ENCODE peak calls at places on chromosome 15, in five cellular contexts. M is suprapubic skin, X is breast epithelium, F is stomach, O is prostate gland. I is an unnamed sample.

GRCh38 chr15:71096676-71097075 is 18.6 kb upstream of the THSD4 start:
- DNase-seq in M (no peak), X (no peak), F (no peak), O (peak), I (no peak)

GRCh38 chr15:96354731-96355560 is 24.4 kb downstream of the NR2F2 start:
- DNase-seq in M (no peak), X (no peak), F (no peak), O (no peak), I (no peak)

GRCh38 chr15:70269991-70270751 is 172.5 kb upstream of the TLE3 start:
- DNase-seq in M (no peak), X (no peak), F (no peak), O (no peak), I (no peak)

GRCh38 chr15:63915888-63916731 is 82.4 kb upstream of the HERC1 start:
- DNase-seq in M (no peak), X (no peak), F (no peak), O (no peak), I (no peak)

GRCh38 chr15:58221591-58222241 is 83.5 kb downstream of the AQP9 start:
- DNase-seq in M (no peak), X (no peak), F (peak), O (no peak), I (peak)

GRCh38 chr15:38129531-38130199 is 123.0 kb upstream of the SPRED1 start:
- DNase-seq in M (peak), X (peak), F (peak), O (no peak), I (no peak)

GRCh38 chr15:101464246-101464998 is 25.1 kb downstream of the PCSK6 start:
- DNase-seq in M (no peak), X (no peak), F (no peak), O (no peak), I (no peak)

GRCh38 chr15:60591491-60592385 is 112.8 kb upstream of the ICE2 start:
- DNase-seq in M (peak), X (no peak), F (peak), O (peak), I (peak)

GRCh38 chr15:31156808-31157207 is 55.3 kb upstream of the TRPM1 start:
- DNase-seq in M (no peak), X (no peak), F (no peak), O (no peak), I (no peak)

GRCh38 chr15:40105517-40106202 is 3.0 kb downstream of the BMF start:
- DNase-seq in M (no peak), X (no peak), F (no peak), O (no peak), I (no peak)

GRCh38 chr15:91916051-91916450 is 62.5 kb downstream of the SLCO3A1 start:
- DNase-seq in M (no peak), X (no peak), F (no peak), O (no peak), I (no peak)

GRCh38 chr15:42427429-42428223 is 63.3 kb downstream of the ZNF106 start:
- DNase-seq in M (no peak), X (no peak), F (no peak), O (no peak), I (no peak)

GRCh38 chr15:96264801-96265515 is 65.5 kb upstream of the NR2F2 start:
- DNase-seq in M (no peak), X (no peak), F (no peak), O (no peak), I (no peak)

GRCh38 chr15:75097939-75098338 is 74.5 kb downstream of the PPCDC start:
- DNase-seq in M (no peak), X (no peak), F (no peak), O (no peak), I (no peak)

GRCh38 chr15:44738340-44738984 is 2.1 kb downstream of the TRIM69 start:
- DNase-seq in M (no peak), X (no peak), F (no peak), O (no peak), I (no peak)

GRCh38 chr15:82999905-83000671 is 11.4 kb downstream of the C15orf40 start:
- DNase-seq in M (no peak), X (no peak), F (no peak), O (peak), I (peak)

GRCh38 chr15:98070132-98070531 is 109.6 kb downstream of the ARRDC4 start:
- DNase-seq in M (no peak), X (no peak), F (no peak), O (no peak), I (no peak)

GRCh38 chr15:63243101-63243500 is 34.3 kb upstream of the APH1B start:
- DNase-seq in M (no peak), X (no peak), F (no peak), O (no peak), I (no peak)

GRCh38 chr15:79989682-79990081 is 18.7 kb upstream of the BCL2A1 start:
- DNase-seq in M (no peak), X (no peak), F (no peak), O (no peak), I (no peak)

GRCh38 chr15:49831206-49831965 is 210.5 kb downstream of the DTWD1 start:
- DNase-seq in M (peak), X (peak), F (no peak), O (no peak), I (no peak)

GRCh38 chr15:34810455-34811146 is 15.3 kb upstream of the ACTC1 start:
- DNase-seq in M (no peak), X (no peak), F (no peak), O (no peak), I (no peak)

GRCh38 chr15:29687939-29688884 is 134.1 kb downstream of the TJP1 start:
- DNase-seq in M (no peak), X (no peak), F (peak), O (no peak), I (no peak)
- TF ChIP-seq POLR2AphosphoS5 in M (no peak), X (no peak), F (no peak), O (no peak), I (no peak)

GRCh38 chr15:99251436-99251821 is at the start of gene LRRC28:
- DNase-seq in M (no peak), X (no peak), F (no peak), O (no peak), I (no peak)

GRCh38 chr15:99252326-99252725 is 1.0 kb downstream of the LRRC28 start:
- DNase-seq in M (no peak), X (no peak), F (no peak), O (no peak), I (no peak)

GRCh38 chr15:99253381-99254090 is 2.3 kb downstream of the LRRC28 start:
- DNase-seq in M (no peak), X (no peak), F (no peak), O (no peak), I (no peak)

DNA sequence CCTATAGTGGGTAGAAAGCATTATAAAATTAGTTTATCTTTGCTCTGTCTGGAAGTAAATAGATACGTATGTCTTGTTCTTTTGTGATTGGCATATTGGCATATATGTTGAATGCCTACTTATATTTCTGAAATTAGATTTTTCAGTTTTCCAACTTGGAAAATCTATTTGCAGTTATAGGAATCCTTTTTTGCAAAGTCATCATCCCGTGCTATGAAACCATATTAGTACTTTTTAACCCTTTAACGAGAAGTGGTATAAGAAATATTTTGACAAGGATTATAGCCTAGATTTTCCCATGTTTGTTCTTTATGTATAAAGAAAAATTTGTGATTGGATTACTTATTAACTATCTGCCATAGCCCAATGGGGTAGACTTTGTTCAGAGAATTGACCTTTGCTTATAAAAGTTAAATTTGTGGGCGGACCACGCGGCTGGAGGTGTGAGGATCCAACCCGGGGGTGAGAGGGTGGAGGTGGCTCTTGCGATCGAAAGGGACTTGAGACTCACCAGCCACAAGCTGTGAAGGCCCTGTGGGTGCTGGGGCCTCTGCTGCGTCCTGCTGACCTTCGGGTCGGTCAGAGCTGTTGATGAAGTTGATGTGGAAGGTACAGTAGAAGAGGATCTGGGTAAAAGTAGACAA is 5.9 kb downstream of the LRRC28 start:
- DNase-seq in M (no peak), X (no peak), F (no peak), O (no peak), I (no peak)
- TF ChIP-seq POLR2A in M (no peak), X (no peak), F (no peak), O (no peak), I (no peak)

GRCh38 chr15:47415539-47415971 is 301.8 kb upstream of the SEMA6D start:
- DNase-seq in M (no peak), X (no peak), F (no peak), O (no peak), I (no peak)
- TF ChIP-seq POLR2AphosphoS5 in M (no peak), X (no peak), F (no peak), O (no peak), I (no peak)

GRCh38 chr15:78077860-78078187 is 313 bp upstream of the TBC1D2B start:
- DNase-seq in M (no peak), X (no peak), F (no peak), O (no peak), I (no peak)

GRCh38 chr15:78076231-78077052 is 1.1 kb downstream of the TBC1D2B start:
- DNase-seq in M (no peak), X (no peak), F (no peak), O (no peak), I (no peak)

GRCh38 chr15:78077053-78077859 is at the start of gene TBC1D2B:
- DNase-seq in M (peak), X (no peak), F (peak), O (peak), I (peak)

GRCh38 chr15:78073026-78073425 is 4.5 kb downstream of the TBC1D2B start:
- DNase-seq in M (no peak), X (no peak), F (no peak), O (no peak), I (no peak)

GRCh38 chr15:78075490-78076230 is 1.9 kb downstream of the TBC1D2B start:
- DNase-seq in M (peak), X (peak), F (peak), O (peak), I (no peak)
- TF ChIP-seq POLR2A in M (no peak), X (no peak), F (no peak), O (peak), I (no peak)

GRCh38 chr15:99096894-99097426 is 7.9 kb upstream of the SYNM start:
- DNase-seq in M (no peak), X (no peak), F (no peak), O (no peak), I (no peak)
- TF ChIP-seq POLR2AphosphoS5 in M (no peak), X (no peak), F (no peak), O (peak), I (no peak)

GRCh38 chr15:90868261-90868689 is at the start of gene FURIN:
- DNase-seq in M (no peak), X (no peak), F (no peak), O (peak), I (no peak)

GRCh38 chr15:90869140-90869541 is 753 bp downstream of the FURIN start:
- DNase-seq in M (no peak), X (no peak), F (no peak), O (no peak), I (no peak)

GRCh38 chr15:90870354-90871096 is 2.1 kb downstream of the FURIN start:
- DNase-seq in M (no peak), X (no peak), F (no peak), O (no peak), I (no peak)

GRCh38 chr15:90871097-90871715 is 2.8 kb downstream of the FURIN start:
- DNase-seq in M (no peak), X (no peak), F (no peak), O (no peak), I (peak)

DNA sequence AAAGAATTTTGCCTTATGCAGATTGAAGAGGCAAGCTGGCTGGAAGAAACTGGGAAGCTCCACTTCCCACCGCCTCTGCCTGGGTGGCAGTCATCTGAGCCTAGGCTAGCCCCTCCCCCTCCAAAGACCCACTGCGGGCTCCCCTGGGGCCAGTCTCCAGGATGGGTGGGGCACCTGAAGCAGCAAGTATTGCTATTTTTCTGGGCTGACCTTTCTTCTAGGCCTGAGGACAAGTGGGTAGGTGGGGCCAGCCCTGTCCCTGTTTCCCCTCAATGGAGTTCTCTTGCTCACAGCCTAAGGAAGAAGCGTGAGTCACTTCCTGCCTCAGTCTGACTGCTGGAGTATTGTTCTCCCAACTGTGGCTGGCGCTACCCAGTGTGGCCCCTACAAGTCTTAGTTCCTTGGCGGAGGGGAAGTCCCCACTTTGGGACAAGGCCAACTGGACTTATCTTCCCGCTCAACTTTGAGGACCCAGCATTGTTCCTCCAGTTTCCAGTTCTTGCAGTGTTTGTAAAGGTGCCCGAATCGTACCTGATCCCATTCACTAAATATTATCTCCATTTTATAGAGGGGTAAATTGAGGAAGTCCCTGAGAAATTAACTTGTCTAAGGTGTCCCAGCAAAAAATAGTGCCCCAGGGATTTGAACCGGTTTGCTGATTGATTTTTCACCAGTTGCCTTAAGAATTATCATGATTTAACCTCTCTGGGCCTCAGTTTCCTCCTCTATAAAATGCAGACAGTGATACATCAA is 1.4 kb downstream of the FURIN start:
- DNase-seq in M (no peak), X (no peak), F (no peak), O (no peak), I (no peak)
- TF ChIP-seq POLR2A in M (no peak), X (no peak), F (no peak), O (no peak), I (no peak)

GRCh38 chr15:99476413-99477222 is 89.2 kb upstream of the MEF2A start:
- DNase-seq in M (peak), X (peak), F (peak), O (peak), I (no peak)
- TF ChIP-seq POLR2AphosphoS5 in M (no peak), X (no peak), F (peak), O (peak), I (no peak)

DNA sequence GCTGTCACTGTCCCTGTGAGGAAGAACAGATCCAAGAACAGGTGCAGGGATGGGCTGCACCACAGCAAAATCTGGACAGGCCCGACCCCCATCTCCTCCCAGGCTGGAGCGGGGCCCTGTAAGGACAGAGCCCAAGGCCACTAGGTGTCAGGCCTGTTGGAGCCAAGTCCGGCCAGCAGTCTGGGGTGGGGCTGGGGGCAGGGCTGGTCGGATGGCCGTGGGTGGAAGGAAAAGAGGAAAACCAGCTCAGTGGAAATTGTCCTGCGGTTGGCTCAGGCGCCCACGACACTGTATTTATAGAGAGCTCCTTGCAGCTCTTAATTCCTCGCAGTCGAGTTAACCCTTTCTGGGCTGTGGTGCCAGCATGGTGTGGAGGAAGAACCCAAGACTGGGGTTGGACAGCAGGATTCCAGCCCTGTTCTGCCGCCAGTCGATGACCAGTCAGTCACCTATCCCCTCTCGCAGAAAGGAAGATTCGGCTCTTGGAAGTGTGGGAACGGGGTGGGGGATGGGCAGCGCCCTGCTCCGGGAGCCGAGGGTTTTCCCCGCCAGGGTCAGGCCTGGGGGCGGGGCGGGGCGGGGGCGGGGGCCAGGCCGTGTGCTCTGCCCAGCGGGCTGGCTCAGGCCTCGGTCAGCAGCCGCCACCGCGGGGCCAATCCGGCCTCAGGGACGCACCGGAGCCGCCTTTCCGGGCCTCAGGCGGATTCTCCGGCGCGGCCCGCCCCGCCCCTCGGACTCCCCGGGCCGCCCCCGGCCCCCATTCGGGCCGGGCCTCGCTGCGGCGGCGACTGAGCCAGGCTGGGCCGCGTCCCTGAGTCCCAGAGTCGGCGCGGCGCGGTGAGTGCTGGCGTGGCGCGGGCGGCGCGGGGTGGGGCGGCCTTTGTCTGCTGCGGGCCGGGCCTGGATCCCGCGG is at the start of gene CD276:
- DNase-seq in M (peak), X (peak), F (peak), O (peak), I (peak)
- TF ChIP-seq POLR2A in M (no peak), X (no peak), F (no peak), O (no peak), I (no peak)

DNA sequence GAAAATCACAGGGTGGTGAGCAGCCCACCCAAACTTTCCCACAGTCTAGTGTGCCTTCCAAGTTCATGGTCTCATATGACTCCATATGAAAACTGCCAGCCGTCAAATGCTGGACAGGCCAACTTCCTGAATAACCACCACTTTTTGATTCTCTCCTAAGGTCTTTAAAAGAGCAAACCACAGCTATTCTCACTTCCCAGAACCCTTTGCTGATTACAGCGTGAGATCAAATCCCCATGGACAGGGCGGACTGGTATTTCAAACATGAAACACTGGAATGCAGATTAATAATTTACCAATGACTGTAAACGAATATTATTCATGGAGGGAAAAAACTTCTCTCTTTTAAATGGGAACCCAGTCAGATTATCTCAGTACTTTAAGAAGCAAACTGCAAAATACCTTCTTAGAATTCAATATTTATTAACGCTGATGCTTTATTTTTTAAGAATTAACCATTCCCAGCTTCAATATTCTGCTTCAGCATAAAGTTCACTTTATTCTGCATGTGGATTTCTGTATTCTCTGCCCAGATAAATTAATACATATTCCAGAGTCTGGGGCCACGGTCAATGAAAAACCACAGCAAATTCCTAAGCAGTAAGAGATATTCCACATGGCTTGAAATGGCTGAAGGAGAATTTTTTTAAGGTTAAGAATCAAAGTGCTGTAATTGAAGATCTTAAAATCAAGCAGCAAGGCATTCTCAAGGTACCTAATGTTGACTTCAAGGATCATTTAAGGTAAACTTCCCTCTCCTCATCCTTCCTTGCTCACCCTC is 42.9 kb downstream of the MYO1E start:
- DNase-seq in M (no peak), X (no peak), F (peak), O (no peak), I (no peak)
- TF ChIP-seq POLR2AphosphoS5 in M (no peak), X (no peak), F (no peak), O (no peak), I (no peak)

I was measured in GM12892.